ENCODE peak calls at places on chromosomes 1 and 21, in six cellular contexts. H is psoas muscle, J is fibroblast of lung, M is adrenal gland, Y is neural progenitor cell, Q is neuronal stem cell. E is an unnamed sample. For H3K36me3, the result is how much of the 10 kb centered on the place peaks cover.

GRCh38 chr1:212683357-212683722 is 16.3 kb downstream of the BATF3 start:
- DNase-seq in H (no peak), J (no peak), M (peak), Y (no peak), Q (no peak), E (no peak)

GRCh38 chr1:65728504-65728903 is 64.2 kb upstream of the PDE4B start:
- DNase-seq in H (no peak), J (no peak), M (no peak), Y (peak), Q (peak), E (no peak)

GRCh38 chr1:44151332-44151731 is 9.9 kb upstream of the KLF18 start:
- DNase-seq in H (no peak), J (no peak), M (no peak), Y (no peak), Q (no peak), E (no peak)

GRCh38 chr1:212485895-212486590 is 53.3 kb downstream of the NENF start:
- DNase-seq in H (peak), J (peak), M (peak), Y (no peak), Q (peak), E (peak)

GRCh38 chr21:26007911-26008579 is 162.5 kb downstream of the APP start:
- DNase-seq in H (no peak), J (peak), M (no peak), Y (no peak), Q (no peak), E (no peak)

GRCh38 chr21:35021546-35021945 is 27.6 kb downstream of the RUNX1 start:
- DNase-seq in H (no peak), J (no peak), M (no peak), Y (no peak), Q (no peak), E (no peak)

GRCh38 chr21:21714396-21714795 is 716.2 kb downstream of the NCAM2 start:
- DNase-seq in H (no peak), J (peak), M (no peak), Y (no peak), Q (no peak), E (no peak)

GRCh38 chr1:66478116-66478515 is 55.8 kb upstream of the SGIP1 start:
- DNase-seq in H (no peak), J (peak), M (no peak), Y (no peak), Q (no peak), E (no peak)

GRCh38 chr21:29287383-29287782 is 11.3 kb upstream of the BACH1 start:
- DNase-seq in H (no peak), J (no peak), M (no peak), Y (no peak), Q (no peak), E (peak)

GRCh38 chr1:201693019-201693372 is 136.0 kb upstream of the IPO9 start:
- DNase-seq in H (no peak), J (no peak), M (no peak), Y (no peak), Q (no peak), E (peak)

GRCh38 chr1:3443759-3444697 is 10.4 kb upstream of the ARHGEF16 start:
- DNase-seq in H (no peak), J (no peak), M (no peak), Y (no peak), Q (no peak), E (no peak)

GRCh38 chr1:223819730-223820514 is 25.8 kb downstream of the TP53BP2 start:
- DNase-seq in H (no peak), J (peak), M (no peak), Y (no peak), Q (no peak), E (peak)

GRCh38 chr1:117370071-117370470 is 2.8 kb downstream of the MAN1A2 start:
- DNase-seq in H (no peak), J (no peak), M (no peak), Y (no peak), Q (no peak), E (no peak)

GRCh38 chr1:9842073-9842711 is 18.4 kb upstream of the CLSTN1 start:
- DNase-seq in H (no peak), J (peak), M (no peak), Y (no peak), Q (no peak), E (no peak)

GRCh38 chr1:24283326-24284155 is 35.6 kb upstream of the GRHL3 start:
- DNase-seq in H (no peak), J (peak), M (peak), Y (no peak), Q (no peak), E (peak)

GRCh38 chr21:23016617-23017016 is 2018.4 kb downstream of the NCAM2 start:
- DNase-seq in H (no peak), J (no peak), M (no peak), Y (peak), Q (no peak), E (no peak)

GRCh38 chr1:50423670-50424000 is 392 bp upstream of the DMRTA2 start:
- DNase-seq in H (no peak), J (no peak), M (no peak), Y (no peak), Q (no peak), E (peak)

GRCh38 chr1:67888707-67889106 is 55.4 kb upstream of the GNG12 start:
- DNase-seq in H (no peak), J (peak), M (no peak), Y (peak), Q (peak), E (no peak)

GRCh38 chr1:42757892-42758275 is 8.9 kb downstream of the P3H1 start:
- DNase-seq in H (no peak), J (no peak), M (no peak), Y (no peak), Q (no peak), E (no peak)

GRCh38 chr21:38985423-38986378 is 180.0 kb downstream of the ETS2 start:
- DNase-seq in H (peak), J (peak), M (peak), Y (no peak), Q (no peak), E (no peak)

GRCh38 chr1:93567255-93567918 is 114.2 kb downstream of the BCAR3 start:
- DNase-seq in H (peak), J (peak), M (peak), Y (no peak), Q (no peak), E (peak)

GRCh38 chr21:45405819-45406762 is 1.1 kb downstream of the COL18A1 start:
- DNase-seq in H (peak), J (peak), M (peak), Y (peak), Q (peak), E (no peak)

GRCh38 chr1:7384679-7385078 is 386.4 kb upstream of the VAMP3 start:
- DNase-seq in H (no peak), J (no peak), M (no peak), Y (no peak), Q (no peak), E (no peak)

GRCh38 chr1:21292991-21293536 is 2.8 kb upstream of the ECE1 start:
- DNase-seq in H (no peak), J (no peak), M (no peak), Y (no peak), Q (no peak), E (no peak)

GRCh38 chr21:36087362-36088138 is 17.7 kb downstream of the CBR1 start:
- DNase-seq in H (no peak), J (peak), M (peak), Y (peak), Q (no peak), E (no peak)

GRCh38 chr1:29679828-29680558 is 443.7 kb downstream of the PTPRU start:
- DNase-seq in H (no peak), J (no peak), M (no peak), Y (no peak), Q (no peak), E (no peak)
- H3K36me3 ChIP-seq in H (under half), J (under half), M (under half), Y (under half), Q (under half), E (under half)

DNA sequence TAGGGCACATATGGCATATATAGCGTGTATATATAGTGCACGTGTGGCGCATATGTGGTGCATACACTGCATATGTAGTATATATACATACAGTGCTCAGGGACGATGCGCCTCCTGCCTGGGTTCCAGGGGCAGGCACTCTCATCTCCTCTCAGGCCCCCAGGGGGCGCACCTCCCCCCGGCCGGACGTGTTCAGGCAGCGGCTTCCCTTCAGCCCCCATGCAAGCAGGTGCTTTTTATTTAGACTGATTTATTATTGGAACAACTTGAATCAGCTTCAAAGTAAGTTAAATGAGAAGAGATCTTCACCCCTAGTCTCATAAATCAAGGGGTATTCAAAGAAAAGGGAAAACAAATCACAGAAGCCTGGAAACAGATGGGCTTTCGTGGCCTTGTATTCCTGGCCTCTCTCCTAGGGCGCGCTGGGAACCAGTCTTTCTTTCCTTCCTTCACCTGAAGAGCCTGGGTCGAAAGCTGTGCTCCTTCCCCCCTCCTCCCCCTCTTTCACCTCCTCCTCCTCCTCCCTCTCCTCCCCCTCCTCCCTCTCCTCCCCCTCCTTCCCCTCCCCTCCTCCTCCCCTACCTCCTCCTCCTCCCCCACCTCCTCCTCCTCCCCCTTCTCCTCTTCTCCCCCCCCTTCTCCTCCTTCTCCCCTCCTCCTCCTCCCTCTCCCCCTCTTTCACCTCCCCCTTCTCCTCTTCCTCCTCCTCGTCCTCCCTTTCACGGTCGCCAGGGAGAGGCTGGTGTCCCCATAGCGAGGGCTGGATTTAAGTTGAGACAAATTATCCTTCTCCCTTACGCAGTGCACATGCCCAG is 64.7 kb downstream of the UBIAD1 start:
- DNase-seq in H (peak), J (no peak), M (peak), Y (peak), Q (peak), E (peak)
- H3K27ac ChIP-seq in H (no peak), J (no peak), M (no peak), Y (no peak), Q (peak), E (no peak)

DNA sequence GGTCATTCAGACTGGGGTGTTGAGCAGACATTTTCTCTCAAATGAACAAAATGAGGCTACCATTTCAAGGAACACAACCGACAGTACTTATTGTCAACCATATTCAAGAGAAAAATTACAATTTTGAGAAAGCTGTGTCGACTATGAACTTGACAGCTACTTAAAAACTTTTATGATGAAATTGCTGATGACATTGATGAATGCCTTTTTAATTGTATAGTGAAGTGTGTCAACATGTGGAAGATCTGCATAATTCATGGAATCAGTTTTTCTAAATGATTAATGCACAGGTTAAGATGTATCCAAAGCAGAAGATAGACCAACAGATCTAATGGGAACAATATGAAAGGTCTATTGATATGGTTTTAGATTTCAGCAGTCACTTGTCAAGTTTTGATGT is 34.6 kb upstream of the DARS2 start:
- DNase-seq in H (no peak), J (no peak), M (no peak), Y (no peak), Q (no peak), E (no peak)
- H3K36me3 ChIP-seq in H (under half), J (under half), M (under half), Y (under half), Q (half or more), E (under half)

GRCh38 chr1:167679714-167680113 is 42.1 kb upstream of the MPZL1 start:
- DNase-seq in H (no peak), J (no peak), M (no peak), Y (no peak), Q (no peak), E (no peak)
- H3K27ac ChIP-seq in H (peak), J (no peak), M (peak), Y (no peak), Q (no peak), E (peak)

E was measured in small intestine.